ENCODE peak calls at places on chromosomes 11 and 22, in six cellular contexts. One of them, this sample, is unnamed.

GRCh38 chr22:50293441-50294318 is 13.8 kb downstream of the PLXNB2 start:
- DNase-seq in NCI-H748 treated with DMSO at 0.1 percent for 48 hours: no peak
- DNase-seq in stimulated activated CD4-positive, alpha-beta T cell treated with anti-CD3 and anti-CD28 coated beads, Interleukin-15, amount 100 ng/mL, for 48 hours: no peak
- DNase-seq in T-helper 2 cell: no peak
- DNase-seq in NCI-H69: no peak
- DNase-seq in mesenchymal stem cell: peak; percentile 69
- DNase-seq in this sample: peak; percentile 48

GRCh38 chr11:115676768-115677167 is 172.6 kb upstream of the CADM1 start:
- DNase-seq in NCI-H748 treated with DMSO at 0.1 percent for 48 hours: no peak
- DNase-seq in stimulated activated CD4-positive, alpha-beta T cell treated with anti-CD3 and anti-CD28 coated beads, Interleukin-15, amount 100 ng/mL, for 48 hours: no peak
- DNase-seq in T-helper 2 cell: no peak
- DNase-seq in NCI-H69: no peak
- DNase-seq in mesenchymal stem cell: peak; percentile 59
- DNase-seq in this sample: no peak

GRCh38 chr11:45885274-45885920 is at the start of gene MAPK8IP1:
- DNase-seq in NCI-H748 treated with DMSO at 0.1 percent for 48 hours: peak; percentile 58
- DNase-seq in stimulated activated CD4-positive, alpha-beta T cell treated with anti-CD3 and anti-CD28 coated beads, Interleukin-15, amount 100 ng/mL, for 48 hours: no peak
- DNase-seq in T-helper 2 cell: peak; percentile 42
- DNase-seq in NCI-H69: peak; percentile 91
- DNase-seq in mesenchymal stem cell: peak; percentile 35
- DNase-seq in this sample: no peak

GRCh38 chr11:42473116-42473515 is 838.7 kb upstream of the API5 start:
- DNase-seq in NCI-H748 treated with DMSO at 0.1 percent for 48 hours: no peak
- DNase-seq in stimulated activated CD4-positive, alpha-beta T cell treated with anti-CD3 and anti-CD28 coated beads, Interleukin-15, amount 100 ng/mL, for 48 hours: no peak
- DNase-seq in T-helper 2 cell: no peak
- DNase-seq in NCI-H69: peak; percentile 23
- DNase-seq in mesenchymal stem cell: no peak
- DNase-seq in this sample: no peak

GRCh38 chr11:75553889-75554257 is 8.2 kb upstream of the SERPINH1 start:
- DNase-seq in NCI-H748 treated with DMSO at 0.1 percent for 48 hours: no peak
- DNase-seq in stimulated activated CD4-positive, alpha-beta T cell treated with anti-CD3 and anti-CD28 coated beads, Interleukin-15, amount 100 ng/mL, for 48 hours: no peak
- DNase-seq in T-helper 2 cell: no peak
- DNase-seq in NCI-H69: no peak
- DNase-seq in mesenchymal stem cell: peak; percentile 18
- DNase-seq in this sample: no peak

GRCh38 chr11:40384991-40385390 is 1074.5 kb downstream of the LRRC4C start:
- DNase-seq in NCI-H748 treated with DMSO at 0.1 percent for 48 hours: no peak
- DNase-seq in stimulated activated CD4-positive, alpha-beta T cell treated with anti-CD3 and anti-CD28 coated beads, Interleukin-15, amount 100 ng/mL, for 48 hours: no peak
- DNase-seq in T-helper 2 cell: no peak
- DNase-seq in NCI-H69: no peak
- DNase-seq in mesenchymal stem cell: peak; percentile 50
- DNase-seq in this sample: no peak

GRCh38 chr11:19703211-19703610 is 9.4 kb upstream of the NAV2 start:
- DNase-seq in NCI-H748 treated with DMSO at 0.1 percent for 48 hours: no peak
- DNase-seq in stimulated activated CD4-positive, alpha-beta T cell treated with anti-CD3 and anti-CD28 coated beads, Interleukin-15, amount 100 ng/mL, for 48 hours: no peak
- DNase-seq in T-helper 2 cell: no peak
- DNase-seq in NCI-H69: no peak
- DNase-seq in mesenchymal stem cell: peak; percentile 11
- DNase-seq in this sample: no peak

GRCh38 chr11:75311858-75312288 is 39.6 kb downstream of the ARRB1 start:
- DNase-seq in NCI-H748 treated with DMSO at 0.1 percent for 48 hours: no peak
- DNase-seq in stimulated activated CD4-positive, alpha-beta T cell treated with anti-CD3 and anti-CD28 coated beads, Interleukin-15, amount 100 ng/mL, for 48 hours: no peak
- DNase-seq in T-helper 2 cell: no peak
- DNase-seq in NCI-H69: peak; percentile 73
- DNase-seq in mesenchymal stem cell: peak; percentile 70
- DNase-seq in this sample: no peak

GRCh38 chr11:121418625-121419114 is 33.4 kb upstream of the SORL1 start:
- DNase-seq in NCI-H748 treated with DMSO at 0.1 percent for 48 hours: no peak
- DNase-seq in stimulated activated CD4-positive, alpha-beta T cell treated with anti-CD3 and anti-CD28 coated beads, Interleukin-15, amount 100 ng/mL, for 48 hours: no peak
- DNase-seq in T-helper 2 cell: peak; percentile 31
- DNase-seq in NCI-H69: peak; percentile 52
- DNase-seq in mesenchymal stem cell: no peak
- DNase-seq in this sample: peak; percentile 54

GRCh38 chr22:35587447-35587870 is 29.7 kb downstream of the MB start:
- DNase-seq in NCI-H748 treated with DMSO at 0.1 percent for 48 hours: no peak
- DNase-seq in stimulated activated CD4-positive, alpha-beta T cell treated with anti-CD3 and anti-CD28 coated beads, Interleukin-15, amount 100 ng/mL, for 48 hours: no peak
- DNase-seq in T-helper 2 cell: no peak
- DNase-seq in NCI-H69: peak; percentile 55
- DNase-seq in mesenchymal stem cell: no peak
- DNase-seq in this sample: no peak

GRCh38 chr22:26610072-26610958 is 7.5 kb downstream of the CRYBB1 start:
- DNase-seq in NCI-H748 treated with DMSO at 0.1 percent for 48 hours: no peak
- DNase-seq in stimulated activated CD4-positive, alpha-beta T cell treated with anti-CD3 and anti-CD28 coated beads, Interleukin-15, amount 100 ng/mL, for 48 hours: peak; percentile 20
- DNase-seq in T-helper 2 cell: no peak
- DNase-seq in NCI-H69: no peak
- DNase-seq in mesenchymal stem cell: peak; percentile 46
- DNase-seq in this sample: peak; percentile 26